ENCODE peak calls at places on chromosomes 5 and 9, in seven cellular contexts. One of them, this sample, is unnamed.

GRCh38 chr5:36939969-36940858 is 63.6 kb downstream of the NIPBL start:
- DNase-seq in body of pancreas: no peak
- DNase-seq in astrocyte of the hippocampus: peak
- DNase-seq in activated naive CD8-positive, alpha-beta T cell treated with anti-CD3 and anti-CD28 coated beads for 36 hours: no peak
- DNase-seq in occipital lobe: no peak
- DNase-seq in amniotic stem cell: no peak
- DNase-seq in CD8-positive, alpha-beta T cell: no peak
- DNase-seq in this sample: no peak

GRCh38 chr5:173629628-173630027 is 13.2 kb upstream of the BOD1 start:
- DNase-seq in body of pancreas: no peak
- DNase-seq in astrocyte of the hippocampus: no peak
- DNase-seq in activated naive CD8-positive, alpha-beta T cell treated with anti-CD3 and anti-CD28 coated beads for 36 hours: no peak
- DNase-seq in occipital lobe: no peak
- DNase-seq in amniotic stem cell: no peak
- DNase-seq in CD8-positive, alpha-beta T cell: no peak
- DNase-seq in this sample: no peak

GRCh38 chr9:82332018-82332773 is 343.6 kb downstream of the SPATA31D1 start:
- DNase-seq in body of pancreas: no peak
- DNase-seq in astrocyte of the hippocampus: peak
- DNase-seq in activated naive CD8-positive, alpha-beta T cell treated with anti-CD3 and anti-CD28 coated beads for 36 hours: no peak
- DNase-seq in occipital lobe: no peak
- DNase-seq in amniotic stem cell: peak
- DNase-seq in CD8-positive, alpha-beta T cell: no peak
- DNase-seq in this sample: no peak

GRCh38 chr9:2281803-2282185 is 266.6 kb downstream of the SMARCA2 start:
- DNase-seq in body of pancreas: no peak
- DNase-seq in astrocyte of the hippocampus: peak
- DNase-seq in activated naive CD8-positive, alpha-beta T cell treated with anti-CD3 and anti-CD28 coated beads for 36 hours: no peak
- DNase-seq in occipital lobe: no peak
- DNase-seq in amniotic stem cell: no peak
- DNase-seq in CD8-positive, alpha-beta T cell: no peak
- DNase-seq in this sample: no peak

GRCh38 chr5:87735918-87736317 is 323.2 kb upstream of the CCNH start:
- DNase-seq in body of pancreas: no peak
- DNase-seq in astrocyte of the hippocampus: no peak
- DNase-seq in activated naive CD8-positive, alpha-beta T cell treated with anti-CD3 and anti-CD28 coated beads for 36 hours: no peak
- DNase-seq in occipital lobe: no peak
- DNase-seq in amniotic stem cell: no peak
- DNase-seq in CD8-positive, alpha-beta T cell: no peak
- DNase-seq in this sample: no peak

GRCh38 chr5:169006206-169006605 is 294.7 kb downstream of the SLIT3 start:
- DNase-seq in body of pancreas: no peak
- DNase-seq in astrocyte of the hippocampus: peak
- DNase-seq in activated naive CD8-positive, alpha-beta T cell treated with anti-CD3 and anti-CD28 coated beads for 36 hours: no peak
- DNase-seq in occipital lobe: no peak
- DNase-seq in amniotic stem cell: no peak
- DNase-seq in CD8-positive, alpha-beta T cell: no peak
- DNase-seq in this sample: no peak

GRCh38 chr9:135957431-135957830 is 3.7 kb downstream of the UBAC1 start:
- DNase-seq in body of pancreas: no peak
- DNase-seq in astrocyte of the hippocampus: no peak
- DNase-seq in activated naive CD8-positive, alpha-beta T cell treated with anti-CD3 and anti-CD28 coated beads for 36 hours: no peak
- DNase-seq in occipital lobe: no peak
- DNase-seq in amniotic stem cell: no peak
- DNase-seq in CD8-positive, alpha-beta T cell: no peak
- DNase-seq in this sample: no peak

GRCh38 chr5:55308254-55308836 is 556 bp downstream of the MTREX start:
- DNase-seq in body of pancreas: peak
- DNase-seq in astrocyte of the hippocampus: no peak
- DNase-seq in activated naive CD8-positive, alpha-beta T cell treated with anti-CD3 and anti-CD28 coated beads for 36 hours: peak
- DNase-seq in occipital lobe: no peak
- DNase-seq in amniotic stem cell: no peak
- DNase-seq in CD8-positive, alpha-beta T cell: peak
- DNase-seq in this sample: no peak

GRCh38 chr5:155416765-155417164 is 403.2 kb downstream of the KIF4B start:
- DNase-seq in body of pancreas: no peak
- DNase-seq in astrocyte of the hippocampus: no peak
- DNase-seq in activated naive CD8-positive, alpha-beta T cell treated with anti-CD3 and anti-CD28 coated beads for 36 hours: no peak
- DNase-seq in occipital lobe: no peak
- DNase-seq in amniotic stem cell: no peak
- DNase-seq in CD8-positive, alpha-beta T cell: no peak
- DNase-seq in this sample: no peak

GRCh38 chr9:82996931-82997330 is 66.0 kb downstream of the RASEF start:
- DNase-seq in body of pancreas: no peak
- DNase-seq in astrocyte of the hippocampus: no peak
- DNase-seq in activated naive CD8-positive, alpha-beta T cell treated with anti-CD3 and anti-CD28 coated beads for 36 hours: no peak
- DNase-seq in occipital lobe: no peak
- DNase-seq in amniotic stem cell: no peak
- DNase-seq in CD8-positive, alpha-beta T cell: no peak
- DNase-seq in this sample: no peak

GRCh38 chr9:14343236-14343947 is 29.5 kb upstream of the NFIB start:
- DNase-seq in body of pancreas: no peak
- DNase-seq in astrocyte of the hippocampus: peak
- DNase-seq in activated naive CD8-positive, alpha-beta T cell treated with anti-CD3 and anti-CD28 coated beads for 36 hours: no peak
- DNase-seq in occipital lobe: no peak
- DNase-seq in amniotic stem cell: no peak
- DNase-seq in CD8-positive, alpha-beta T cell: no peak
- DNase-seq in this sample: no peak

GRCh38 chr9:84996049-84996448 is 326.5 kb downstream of the NTRK2 start:
- DNase-seq in body of pancreas: no peak
- DNase-seq in astrocyte of the hippocampus: peak
- DNase-seq in activated naive CD8-positive, alpha-beta T cell treated with anti-CD3 and anti-CD28 coated beads for 36 hours: no peak
- DNase-seq in occipital lobe: no peak
- DNase-seq in amniotic stem cell: no peak
- DNase-seq in CD8-positive, alpha-beta T cell: no peak
- DNase-seq in this sample: no peak

GRCh38 chr9:107751522-107752235 is 262.1 kb upstream of the KLF4 start:
- DNase-seq in body of pancreas: peak
- DNase-seq in astrocyte of the hippocampus: peak
- DNase-seq in activated naive CD8-positive, alpha-beta T cell treated with anti-CD3 and anti-CD28 coated beads for 36 hours: no peak
- DNase-seq in occipital lobe: no peak
- DNase-seq in amniotic stem cell: peak
- DNase-seq in CD8-positive, alpha-beta T cell: no peak
- DNase-seq in this sample: no peak

GRCh38 chr9:77236693-77237092 is 59.4 kb downstream of the VPS13A start:
- DNase-seq in body of pancreas: no peak
- DNase-seq in astrocyte of the hippocampus: no peak
- DNase-seq in activated naive CD8-positive, alpha-beta T cell treated with anti-CD3 and anti-CD28 coated beads for 36 hours: no peak
- DNase-seq in occipital lobe: no peak
- DNase-seq in amniotic stem cell: no peak
- DNase-seq in CD8-positive, alpha-beta T cell: no peak
- DNase-seq in this sample: no peak

GRCh38 chr9:113953541-113953940 is 77.4 kb downstream of the ZNF618 start:
- DNase-seq in body of pancreas: no peak
- DNase-seq in astrocyte of the hippocampus: no peak
- DNase-seq in activated naive CD8-positive, alpha-beta T cell treated with anti-CD3 and anti-CD28 coated beads for 36 hours: no peak
- DNase-seq in occipital lobe: no peak
- DNase-seq in amniotic stem cell: no peak
- DNase-seq in CD8-positive, alpha-beta T cell: no peak
- DNase-seq in this sample: no peak

GRCh38 chr9:366620-367019 is 152.0 kb downstream of the DOCK8 start:
- DNase-seq in body of pancreas: no peak
- DNase-seq in astrocyte of the hippocampus: no peak
- DNase-seq in activated naive CD8-positive, alpha-beta T cell treated with anti-CD3 and anti-CD28 coated beads for 36 hours: no peak
- DNase-seq in occipital lobe: no peak
- DNase-seq in amniotic stem cell: no peak
- DNase-seq in CD8-positive, alpha-beta T cell: no peak
- DNase-seq in this sample: no peak

GRCh38 chr5:151699071-151699901 is 12.6 kb upstream of the SPARC start:
- DNase-seq in body of pancreas: peak
- DNase-seq in astrocyte of the hippocampus: peak
- DNase-seq in activated naive CD8-positive, alpha-beta T cell treated with anti-CD3 and anti-CD28 coated beads for 36 hours: no peak
- DNase-seq in occipital lobe: no peak
- DNase-seq in amniotic stem cell: peak
- DNase-seq in CD8-positive, alpha-beta T cell: no peak
- DNase-seq in this sample: no peak

GRCh38 chr5:171984748-171985419 is 21.6 kb downstream of the FBXW11 start:
- DNase-seq in body of pancreas: no peak
- DNase-seq in astrocyte of the hippocampus: peak
- DNase-seq in activated naive CD8-positive, alpha-beta T cell treated with anti-CD3 and anti-CD28 coated beads for 36 hours: peak
- DNase-seq in occipital lobe: no peak
- DNase-seq in amniotic stem cell: peak
- DNase-seq in CD8-positive, alpha-beta T cell: no peak
- DNase-seq in this sample: peak

GRCh38 chr5:95818181-95819147 is 4.1 kb downstream of the GLRX start:
- DNase-seq in body of pancreas: no peak
- DNase-seq in astrocyte of the hippocampus: no peak
- DNase-seq in activated naive CD8-positive, alpha-beta T cell treated with anti-CD3 and anti-CD28 coated beads for 36 hours: peak
- DNase-seq in occipital lobe: no peak
- DNase-seq in amniotic stem cell: no peak
- DNase-seq in CD8-positive, alpha-beta T cell: no peak
- DNase-seq in this sample: peak

GRCh38 chr9:40907657-40908624 is 220.5 kb downstream of the FOXD4L6 start:
- DNase-seq in body of pancreas: no peak
- DNase-seq in astrocyte of the hippocampus: no peak
- DNase-seq in activated naive CD8-positive, alpha-beta T cell treated with anti-CD3 and anti-CD28 coated beads for 36 hours: no peak
- DNase-seq in occipital lobe: no peak
- DNase-seq in amniotic stem cell: no peak
- DNase-seq in CD8-positive, alpha-beta T cell: no peak
- DNase-seq in this sample: no peak

GRCh38 chr9:91163441-91163772 is 198.3 kb downstream of the AUH start:
- DNase-seq in body of pancreas: no peak
- DNase-seq in astrocyte of the hippocampus: no peak
- DNase-seq in activated naive CD8-positive, alpha-beta T cell treated with anti-CD3 and anti-CD28 coated beads for 36 hours: no peak
- DNase-seq in occipital lobe: no peak
- DNase-seq in amniotic stem cell: no peak
- DNase-seq in CD8-positive, alpha-beta T cell: no peak
- DNase-seq in this sample: no peak

GRCh38 chr5:178664141-178664540 is 37.3 kb upstream of the CLK4 start:
- DNase-seq in body of pancreas: no peak
- DNase-seq in astrocyte of the hippocampus: no peak
- DNase-seq in activated naive CD8-positive, alpha-beta T cell treated with anti-CD3 and anti-CD28 coated beads for 36 hours: no peak
- DNase-seq in occipital lobe: no peak
- DNase-seq in amniotic stem cell: no peak
- DNase-seq in CD8-positive, alpha-beta T cell: no peak
- DNase-seq in this sample: no peak

GRCh38 chr5:6712136-6712581 is 1.1 kb upstream of the TENT4A start:
- DNase-seq in body of pancreas: peak
- DNase-seq in astrocyte of the hippocampus: peak
- DNase-seq in activated naive CD8-positive, alpha-beta T cell treated with anti-CD3 and anti-CD28 coated beads for 36 hours: peak
- DNase-seq in occipital lobe: no peak
- DNase-seq in amniotic stem cell: no peak
- DNase-seq in CD8-positive, alpha-beta T cell: no peak
- DNase-seq in this sample: peak

GRCh38 chr5:123524146-123524545 is 12.2 kb downstream of the CSNK1G3 start:
- DNase-seq in body of pancreas: no peak
- DNase-seq in astrocyte of the hippocampus: no peak
- DNase-seq in activated naive CD8-positive, alpha-beta T cell treated with anti-CD3 and anti-CD28 coated beads for 36 hours: no peak
- DNase-seq in occipital lobe: no peak
- DNase-seq in amniotic stem cell: no peak
- DNase-seq in CD8-positive, alpha-beta T cell: no peak
- DNase-seq in this sample: no peak

GRCh38 chr9:91298304-91298703 is 63.4 kb downstream of the AUH start:
- DNase-seq in body of pancreas: no peak
- DNase-seq in astrocyte of the hippocampus: no peak
- DNase-seq in activated naive CD8-positive, alpha-beta T cell treated with anti-CD3 and anti-CD28 coated beads for 36 hours: no peak
- DNase-seq in occipital lobe: no peak
- DNase-seq in amniotic stem cell: no peak
- DNase-seq in CD8-positive, alpha-beta T cell: no peak
- DNase-seq in this sample: no peak

GRCh38 chr5:61881821-61882220 is 424.2 kb upstream of the KIF2A start:
- DNase-seq in body of pancreas: no peak
- DNase-seq in astrocyte of the hippocampus: peak
- DNase-seq in activated naive CD8-positive, alpha-beta T cell treated with anti-CD3 and anti-CD28 coated beads for 36 hours: no peak
- DNase-seq in occipital lobe: peak
- DNase-seq in amniotic stem cell: no peak
- DNase-seq in CD8-positive, alpha-beta T cell: no peak
- DNase-seq in this sample: no peak

GRCh38 chr5:61677220-61677619 is 345.2 kb downstream of the ZSWIM6 start:
- DNase-seq in body of pancreas: no peak
- DNase-seq in astrocyte of the hippocampus: no peak
- DNase-seq in activated naive CD8-positive, alpha-beta T cell treated with anti-CD3 and anti-CD28 coated beads for 36 hours: no peak
- DNase-seq in occipital lobe: no peak
- DNase-seq in amniotic stem cell: no peak
- DNase-seq in CD8-positive, alpha-beta T cell: no peak
- DNase-seq in this sample: no peak

GRCh38 chr5:17154211-17154996 is 63.0 kb upstream of the BASP1 start:
- DNase-seq in body of pancreas: no peak
- DNase-seq in astrocyte of the hippocampus: peak
- DNase-seq in activated naive CD8-positive, alpha-beta T cell treated with anti-CD3 and anti-CD28 coated beads for 36 hours: no peak
- DNase-seq in occipital lobe: no peak
- DNase-seq in amniotic stem cell: no peak
- DNase-seq in CD8-positive, alpha-beta T cell: no peak
- DNase-seq in this sample: no peak

This sample was measured in immature natural killer cell.